ENCODE peak calls at places on chromosomes 5 and 9, in seven cellular contexts. S is T-cell; Y is cardiac fibroblast; Z is iPS DF 19.7; D is adipocyte; P is pancreas; B is activated CD4-positive, alpha-beta T cell treated with anti-CD3 and anti-CD28 coated beads, Interleukin-2, amount 50 U/mL, for 24 hours. I is an unnamed sample.

GRCh38 chr9:589723-590122 is 251.8 kb upstream of the DMRT1 start:
- DNase-seq in P (no peak), D (peak), Y (peak), S (no peak), B (no peak), Z (no peak), I (no peak)

GRCh38 chr5:160197341-160198147 is 31.8 kb upstream of the FABP6 start:
- DNase-seq in S (no peak), Y (peak), D (no peak), P (no peak), B (no peak), Z (no peak), I (peak)

GRCh38 chr5:82808960-82809359 is 268.2 kb downstream of the TMEM167A start:
- DNase-seq in B (no peak), S (no peak), D (no peak), Y (peak), P (no peak), Z (no peak), I (no peak)

GRCh38 chr5:130652178-130652577 is 512.9 kb downstream of the HINT1 start:
- DNase-seq in S (no peak), P (no peak), Y (peak), B (no peak), D (peak), Z (no peak), I (no peak)

GRCh38 chr5:147407094-147407681 is 102.7 kb downstream of the DPYSL3 start:
- DNase-seq in Z (no peak), Y (peak), B (no peak), D (no peak), S (no peak), P (no peak), I (no peak)

GRCh38 chr9:4810565-4810964 is 17.8 kb downstream of the RCL1 start:
- DNase-seq in D (no peak), Z (no peak), B (no peak), S (no peak), Y (no peak), P (no peak), I (no peak)

GRCh38 chr5:109486200-109486804 is 76.5 kb upstream of the PJA2 start:
- DNase-seq in Z (no peak), Y (no peak), P (no peak), S (no peak), B (no peak), D (no peak), I (no peak)

GRCh38 chr5:6081727-6082210 is 296.6 kb downstream of the MED10 start:
- DNase-seq in B (no peak), S (no peak), D (no peak), Y (no peak), Z (no peak), P (no peak), I (no peak)

GRCh38 chr5:97820138-97820537 is 637.1 kb upstream of the RIOK2 start:
- DNase-seq in D (no peak), P (no peak), Z (no peak), S (no peak), Y (no peak), B (no peak), I (no peak)

GRCh38 chr5:129271309-129271708 is 176.8 kb downstream of the ISOC1 start:
- DNase-seq in S (no peak), Y (peak), D (peak), P (no peak), B (no peak), Z (no peak), I (peak)

GRCh38 chr9:107288701-107289100 is 5.6 kb downstream of the RAD23B start:
- DNase-seq in Y (no peak), P (no peak), D (no peak), S (no peak), B (no peak), Z (no peak), I (no peak)

GRCh38 chr5:123538670-123539459 is 26.9 kb downstream of the CSNK1G3 start:
- DNase-seq in D (no peak), P (no peak), S (no peak), Y (peak), Z (no peak), B (no peak), I (no peak)

GRCh38 chr9:135239100-135239768 is 151.8 kb downstream of the OLFM1 start:
- DNase-seq in Z (no peak), D (no peak), P (no peak), S (no peak), Y (no peak), B (no peak), I (no peak)

GRCh38 chr5:51226420-51226735 is 156.9 kb upstream of the ISL1 start:
- DNase-seq in S (no peak), Z (peak), Y (no peak), B (no peak), D (no peak), P (peak), I (no peak)

GRCh38 chr5:131230406-131230805 is 33.4 kb upstream of the CDC42SE2 start:
- DNase-seq in Y (no peak), Z (peak), D (no peak), P (no peak), S (no peak), B (no peak), I (no peak)

GRCh38 chr5:33267741-33268140 is 173.0 kb upstream of the TARS1 start:
- DNase-seq in B (no peak), P (no peak), Y (no peak), S (no peak), D (no peak), Z (no peak), I (no peak)

GRCh38 chr5:142785211-142785610 is 15.0 kb downstream of the ARHGAP26 start:
- DNase-seq in Z (no peak), D (no peak), Y (no peak), B (no peak), S (no peak), P (no peak), I (no peak)

GRCh38 chr5:176878463-176878862 is 20.7 kb downstream of the HK3 start:
- DNase-seq in Z (no peak), Y (no peak), D (no peak), S (no peak), B (no peak), P (no peak), I (no peak)

GRCh38 chr5:143248822-143249579 is 154.5 kb downstream of the NR3C1 start:
- DNase-seq in B (no peak), Y (peak), D (peak), S (no peak), P (no peak), Z (no peak), I (no peak)

GRCh38 chr9:16030513-16031185 is 477.8 kb downstream of the CCDC171 start:
- DNase-seq in D (peak), P (no peak), Z (no peak), B (no peak), S (no peak), Y (peak), I (no peak)

GRCh38 chr9:105296889-105297288 is 52.4 kb downstream of the SLC44A1 start:
- DNase-seq in S (no peak), Y (peak), B (no peak), Z (no peak), P (no peak), D (peak), I (no peak)

I was measured in testis.